ENCODE peak calls at places on chromosomes 5 and 9, in six cellular contexts. L is CD8-positive, alpha-beta T cell; W is WERI-Rb-1; Y is upper lobe of left lung; F is mucosa of descending colon; U is astrocyte of the spinal cord. B is an unnamed sample.

GRCh38 chr5:65034029-65034781 is 265.5 kb downstream of the CWC27 start:
- DNase-seq in F (no peak), Y (peak), U (no peak), W (peak), L (no peak), B (no peak)

GRCh38 chr9:96510258-96510657 is 60.3 kb downstream of the HABP4 start:
- DNase-seq in Y (no peak), W (no peak), U (no peak), F (no peak), L (no peak), B (no peak)

GRCh38 chr5:98187945-98188344 is 585.5 kb upstream of the RGMB start:
- DNase-seq in U (no peak), W (no peak), L (no peak), Y (no peak), F (no peak), B (peak)

GRCh38 chr9:76913467-76913866 is 7.6 kb upstream of the PRUNE2 start:
- DNase-seq in U (no peak), Y (no peak), F (no peak), W (no peak), L (no peak), B (peak)

GRCh38 chr5:143245929-143246561 is 157.4 kb downstream of the NR3C1 start:
- DNase-seq in W (no peak), U (peak), L (no peak), F (no peak), Y (no peak), B (peak)

GRCh38 chr5:156181656-156182055 is 145.3 kb upstream of the SGCD start:
- DNase-seq in L (no peak), U (no peak), Y (no peak), F (no peak), W (no peak), B (no peak)

GRCh38 chr5:96140084-96140483 is 178.4 kb upstream of the ELL2 start:
- DNase-seq in F (no peak), L (no peak), U (no peak), Y (no peak), W (no peak), B (no peak)

GRCh38 chr5:10289353-10289752 is 18.3 kb downstream of the CMBL start:
- DNase-seq in L (no peak), Y (no peak), F (peak), W (no peak), U (no peak), B (peak)

GRCh38 chr5:11622785-11623184 is 281.5 kb downstream of the CTNND2 start:
- DNase-seq in F (no peak), Y (no peak), W (no peak), L (no peak), U (no peak), B (no peak)

GRCh38 chr5:172417983-172418630 is 36.2 kb downstream of the SH3PXD2B start:
- DNase-seq in U (peak), Y (peak), W (no peak), L (no peak), F (peak), B (peak)

GRCh38 chr5:127355342-127355741 is 64.7 kb downstream of the MEGF10 start:
- DNase-seq in L (no peak), W (no peak), U (no peak), F (no peak), Y (no peak), B (no peak)

GRCh38 chr5:84239509-84239908 is 145.2 kb downstream of the EDIL3 start:
- DNase-seq in L (no peak), F (no peak), Y (no peak), W (no peak), U (peak), B (peak)

GRCh38 chr9:78239506-78239905 is 3.6 kb downstream of the CEP78 start:
- DNase-seq in Y (no peak), F (peak), U (no peak), L (no peak), W (peak), B (peak)

GRCh38 chr5:107461770-107462169 is 209.0 kb downstream of the EFNA5 start:
- DNase-seq in F (no peak), L (no peak), W (no peak), U (no peak), Y (no peak), B (no peak)

GRCh38 chr9:125829743-125830142 is 82.6 kb downstream of the PBX3 start:
- DNase-seq in F (no peak), W (no peak), U (no peak), L (peak), Y (no peak), B (no peak)

GRCh38 chr9:125380406-125380805 is 118.8 kb downstream of the GAPVD1 start:
- DNase-seq in L (no peak), W (no peak), U (no peak), F (no peak), Y (no peak), B (no peak)

GRCh38 chr9:89635007-89635742 is 30.4 kb downstream of the GADD45G start:
- DNase-seq in U (peak), Y (no peak), W (no peak), L (no peak), F (no peak), B (peak)

GRCh38 chr5:138574744-138575193 is 432 bp downstream of the HSPA9 start:
- DNase-seq in L (no peak), U (no peak), W (no peak), F (no peak), Y (no peak), B (no peak)

GRCh38 chr5:57841671-57842375 is 359.2 kb upstream of the ACTBL2 start:
- DNase-seq in U (peak), W (no peak), L (no peak), F (no peak), Y (no peak), B (peak)

GRCh38 chr9:27247756-27248155 is 49.2 kb downstream of the EQTN start:
- DNase-seq in F (peak), Y (no peak), L (no peak), W (peak), U (peak), B (peak)

GRCh38 chr9:114836769-114837168 is 30.9 kb upstream of the TNFSF15 start:
- DNase-seq in W (no peak), Y (no peak), F (no peak), L (no peak), U (no peak), B (no peak)

GRCh38 chr9:93107151-93107824 is 11.3 kb downstream of the CARD19 start:
- DNase-seq in U (no peak), F (peak), L (peak), W (no peak), Y (no peak), B (no peak)

GRCh38 chr5:43008369-43009158 is 31.6 kb downstream of the ANXA2R start:
- DNase-seq in L (peak), U (peak), F (peak), Y (peak), W (no peak), B (peak)

GRCh38 chr5:43014522-43014921 is 25.6 kb downstream of the ANXA2R start:
- DNase-seq in U (no peak), F (no peak), Y (no peak), L (no peak), W (no peak), B (no peak)

GRCh38 chr5:43007911-43008368 is 32.2 kb downstream of the ANXA2R start:
- DNase-seq in W (no peak), Y (peak), F (peak), U (peak), L (peak), B (peak)

GRCh38 chr5:43007246-43007910 is 32.7 kb downstream of the ANXA2R start:
- DNase-seq in U (peak), Y (peak), F (peak), W (peak), L (peak), B (peak)

DNA sequence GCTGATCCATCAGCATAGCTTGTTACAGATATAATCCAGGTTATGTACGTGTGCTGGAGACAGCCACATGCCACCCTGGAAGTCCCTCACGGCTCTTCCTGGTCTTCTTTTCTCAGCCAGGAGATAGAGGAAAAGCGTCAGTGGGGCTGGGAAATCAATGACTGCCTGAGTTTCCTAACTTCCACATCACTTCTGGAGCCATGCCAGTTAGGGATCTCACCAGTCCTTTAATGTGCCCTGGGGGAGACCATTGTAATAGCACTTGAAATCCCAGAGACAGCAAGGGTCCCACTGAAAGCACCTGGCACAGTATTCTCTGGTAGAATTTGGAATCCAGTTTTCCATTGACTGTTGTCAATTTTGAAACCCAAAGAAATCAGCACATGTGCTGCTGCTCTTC is 29.2 kb downstream of the ANXA2R start:
- DNase-seq in U (no peak), Y (no peak), L (no peak), W (no peak), F (no peak), B (no peak)
- TF ChIP-seq CTCF in U (no peak), Y (no peak), L (no peak), W (no peak), F (no peak), B (no peak)

GRCh38 chr9:99169982-99170761 is 51.6 kb downstream of the ALG2 start:
- DNase-seq in Y (no peak), W (peak), U (no peak), F (no peak), L (no peak), B (no peak)
- TF ChIP-seq CTCF in Y (no peak), W (peak), U (no peak), F (no peak), L (no peak), B (no peak)

DNA sequence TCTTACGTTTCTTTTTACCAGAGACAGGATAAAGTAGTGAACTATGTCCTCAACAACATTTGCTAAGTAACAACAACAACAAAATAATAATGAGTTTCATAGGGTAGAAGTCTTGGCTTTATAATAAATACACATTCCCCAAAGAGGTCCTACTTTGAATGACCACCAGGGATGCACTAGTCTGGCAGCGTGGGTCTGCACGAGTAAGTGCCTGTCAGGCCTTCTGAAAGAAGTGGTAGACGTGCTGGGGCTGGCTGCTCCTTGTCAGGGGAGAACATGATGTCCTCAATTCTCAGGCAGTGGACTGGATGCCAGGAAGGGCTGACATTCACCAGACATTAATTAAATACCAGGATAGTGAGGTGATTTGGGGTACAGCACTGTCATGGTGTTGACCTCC is 331.1 kb downstream of the TMEM38B start:
- DNase-seq in Y (no peak), L (no peak), U (no peak), W (peak), F (no peak), B (peak)
- TF ChIP-seq CTCF in Y (no peak), L (no peak), U (no peak), W (peak), F (no peak), B (no peak)

GRCh38 chr5:168872246-168872645 is 293.1 kb upstream of the PANK3 start:
- DNase-seq in W (no peak), U (no peak), L (no peak), Y (no peak), F (no peak), B (no peak)

GRCh38 chr5:168877132-168877895 is 298.1 kb upstream of the PANK3 start:
- DNase-seq in F (no peak), W (peak), U (no peak), Y (no peak), L (no peak), B (no peak)

GRCh38 chr5:168876419-168876818 is 297.3 kb upstream of the PANK3 start:
- DNase-seq in L (no peak), Y (no peak), W (no peak), F (no peak), U (no peak), B (no peak)

GRCh38 chr5:168875839-168876238 is 296.7 kb upstream of the PANK3 start:
- DNase-seq in F (no peak), U (no peak), Y (no peak), W (no peak), L (no peak), B (no peak)

DNA sequence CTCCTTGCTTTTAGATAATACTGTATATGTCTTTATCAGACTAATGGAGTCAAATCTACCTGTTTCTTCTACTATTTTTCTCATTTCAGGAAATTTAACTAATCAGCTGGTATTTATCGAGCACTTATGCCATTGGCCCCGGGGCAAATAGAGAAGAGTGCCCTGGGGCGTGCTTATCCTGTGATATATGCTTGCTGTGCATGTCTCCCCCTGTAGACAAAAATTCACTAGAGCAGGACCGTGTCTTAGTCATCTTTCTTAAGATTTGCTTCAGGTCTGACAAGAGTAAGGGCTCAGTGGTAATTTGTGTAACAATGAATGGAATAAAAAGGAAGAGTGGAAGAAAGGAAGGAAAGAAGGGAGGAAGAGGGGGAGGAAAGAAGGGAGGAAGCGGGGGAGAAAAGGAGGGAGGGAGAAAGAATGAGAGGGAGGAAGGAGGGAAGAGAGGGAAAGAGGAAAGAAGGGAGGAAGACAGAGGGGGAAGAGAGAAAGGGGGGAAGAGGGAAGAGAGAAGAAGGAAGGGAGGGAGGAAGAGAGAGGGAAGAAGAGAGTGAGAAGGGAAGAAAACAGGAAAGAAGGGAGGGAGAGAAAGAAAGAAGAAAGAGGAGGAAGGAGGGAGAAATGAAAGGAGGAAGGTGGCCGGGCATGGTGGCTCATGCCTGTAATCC is 295.7 kb upstream of the PANK3 start:
- DNase-seq in W (no peak), Y (no peak), L (no peak), U (no peak), F (no peak), B (peak)
- TF ChIP-seq CTCF in W (no peak), Y (no peak), L (no peak), U (peak), F (no peak), B (no peak)

GRCh38 chr9:117622347-117622746 is 81.9 kb upstream of the TLR4 start:
- DNase-seq in L (no peak), U (no peak), F (no peak), Y (no peak), W (no peak), B (no peak)
- TF ChIP-seq CTCF in L (no peak), U (no peak), F (no peak), Y (no peak), W (no peak), B (no peak)

GRCh38 chr5:130112246-130112645 is 208.0 kb downstream of the CHSY3 start:
- DNase-seq in U (no peak), L (no peak), Y (no peak), F (no peak), W (no peak), B (no peak)

GRCh38 chr5:130111723-130112122 is 207.5 kb downstream of the CHSY3 start:
- DNase-seq in U (no peak), F (no peak), L (no peak), Y (no peak), W (no peak), B (no peak)

GRCh38 chr5:130104895-130105684 is 200.8 kb downstream of the CHSY3 start:
- DNase-seq in Y (no peak), L (no peak), W (no peak), F (no peak), U (no peak), B (no peak)

GRCh38 chr5:130110333-130110732 is 206.1 kb downstream of the CHSY3 start:
- DNase-seq in L (no peak), Y (no peak), U (no peak), W (peak), F (no peak), B (no peak)

DNA sequence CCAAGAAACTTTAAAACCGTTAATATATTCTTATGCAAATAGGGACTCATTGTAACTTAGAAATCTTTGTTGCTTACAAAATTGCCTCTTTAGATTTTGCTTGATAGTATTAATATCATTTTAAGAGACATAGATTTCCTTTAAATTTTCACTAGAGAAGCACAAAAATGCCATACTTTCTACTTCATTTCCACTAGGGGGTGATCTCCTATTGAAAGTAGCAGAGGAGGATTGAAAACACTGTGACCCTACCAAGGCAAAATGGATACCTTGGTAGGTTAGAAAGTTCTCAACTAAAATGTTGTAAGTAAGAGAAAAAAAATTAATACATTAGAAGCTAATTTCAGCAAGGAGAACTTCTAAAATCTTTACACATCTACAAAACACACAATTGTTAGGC is 204.9 kb downstream of the CHSY3 start:
- DNase-seq in W (no peak), L (no peak), Y (no peak), F (no peak), U (peak), B (peak)
- TF ChIP-seq CTCF in W (peak), L (no peak), Y (no peak), F (no peak), U (peak), B (peak)